ENCODE peak calls at places on chromosomes 11 and 22, in six cellular contexts. N is lower lobe of right lung, G is neuronal stem cell, Y is cardiac muscle cell, Q is tibial artery, D is thoracic aorta. W is an unnamed sample.

GRCh38 chr11:23924226-23924625 is 572.6 kb upstream of the LUZP2 start:
- DNase-seq in G (no peak), Y (no peak), Q (no peak), N (no peak), D (no peak), W (no peak)

GRCh38 chr11:17923213-17923612 is 89.6 kb downstream of the SERGEF start:
- DNase-seq in G (no peak), Q (no peak), Y (peak; percentile 68), N (no peak), D (no peak), W (peak; percentile 10)

GRCh38 chr22:36325163-36326031 is 62.4 kb downstream of the MYH9 start:
- DNase-seq in Q (peak; percentile 94), Y (peak; percentile 93), N (peak; percentile 87), G (no peak), D (peak; percentile 82), W (no peak)

GRCh38 chr11:35550374-35551036 is 25.1 kb upstream of the PAMR1 start:
- DNase-seq in Q (no peak), D (no peak), N (no peak), Y (no peak), G (no peak), W (no peak)

GRCh38 chr11:56509439-56509838 is 18.3 kb upstream of the OR5M8 start:
- DNase-seq in Y (no peak), D (no peak), Q (no peak), G (no peak), N (no peak), W (no peak)

GRCh38 chr11:11966354-11966741 is 42.1 kb downstream of the DKK3 start:
- DNase-seq in D (no peak), Y (no peak), G (no peak), Q (no peak), N (no peak), W (no peak)

GRCh38 chr11:17719028-17719939 is at the start of gene MYOD1:
- DNase-seq in D (no peak), Q (no peak), G (no peak), N (no peak), Y (no peak), W (no peak)

GRCh38 chr11:121687961-121688566 is 235.3 kb upstream of the SORL1-AS1 start:
- DNase-seq in G (no peak), D (no peak), Y (peak; percentile 70), N (no peak), Q (no peak), W (no peak)

GRCh38 chr11:131584694-131585592 is 214.5 kb downstream of the NTM start:
- DNase-seq in Y (peak; percentile 13), Q (no peak), N (no peak), D (no peak), G (no peak), W (peak; percentile 97)

GRCh38 chr11:125156346-125156745 is 8.2 kb upstream of the PKNOX2 start:
- DNase-seq in D (no peak), G (no peak), Y (no peak), N (no peak), Q (no peak), W (no peak)

GRCh38 chr22:46750861-46751260 is 11.6 kb upstream of the TBC1D22A start:
- DNase-seq in Q (no peak), D (no peak), N (no peak), G (no peak), Y (no peak), W (no peak)

GRCh38 chr11:30196400-30197206 is 34.2 kb upstream of the FSHB start:
- DNase-seq in D (no peak), Q (peak; percentile 67), N (peak; percentile 52), Y (peak; percentile 68), G (peak; percentile 69), W (peak; percentile 69)

GRCh38 chr11:61713464-61713863 is 33.3 kb downstream of the DAGLA start:
- DNase-seq in N (no peak), G (no peak), Q (no peak), D (no peak), Y (no peak), W (no peak)

GRCh38 chr22:45448431-45448830 is 34.9 kb downstream of the RIBC2 start:
- DNase-seq in G (no peak), Q (peak; percentile 96), Y (peak; percentile 79), N (no peak), D (no peak), W (no peak)

GRCh38 chr22:32308191-32308590 is 49.5 kb upstream of the RFPL3 start:
- DNase-seq in Q (no peak), G (no peak), Y (no peak), D (no peak), N (no peak), W (no peak)

GRCh38 chr22:32306561-32306960 is 51.1 kb upstream of the RFPL3 start:
- DNase-seq in Y (no peak), N (no peak), Q (no peak), D (no peak), G (no peak), W (no peak)

GRCh38 chr22:32307055-32307454 is 50.6 kb upstream of the RFPL3 start:
- DNase-seq in Q (no peak), D (no peak), Y (no peak), G (no peak), N (no peak), W (no peak)

GRCh38 chr22:32308934-32309333 is 48.7 kb upstream of the RFPL3 start:
- DNase-seq in D (no peak), N (no peak), Y (no peak), G (no peak), Q (no peak), W (no peak)

GRCh38 chr22:32307617-32308016 is 50.0 kb upstream of the RFPL3 start:
- DNase-seq in Q (no peak), N (no peak), Y (no peak), G (no peak), D (no peak), W (no peak)
- H3K27me3 ChIP-seq in Q (peaks cover 16% of the 10 kb centered on the region), N (peaks cover 3% of the 10 kb centered on the region), Y (no peaks in the 10 kb centered on the region), G (no peaks in the 10 kb centered on the region), D (no peaks in the 10 kb centered on the region), W (peaks cover 2% of the 10 kb centered on the region)

DNA sequence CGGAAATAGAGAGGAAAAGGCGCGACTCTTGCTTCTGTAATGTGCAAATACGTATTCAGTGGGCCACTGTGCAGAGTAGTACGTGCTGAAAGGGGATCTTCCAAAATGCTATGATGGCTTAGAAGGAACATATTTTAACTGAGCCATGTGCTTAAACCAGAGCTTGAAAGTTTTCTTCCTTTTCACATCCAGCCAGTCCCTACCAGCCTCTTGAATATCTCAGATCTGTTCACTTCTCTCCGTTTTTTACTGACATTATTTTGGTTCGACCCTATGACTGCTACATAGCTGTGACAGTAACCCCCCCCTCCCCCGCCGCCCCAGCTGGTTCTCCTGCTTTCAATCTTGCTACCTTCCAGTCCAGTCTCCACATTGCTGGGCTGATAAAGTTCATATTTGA is 550 bp downstream of the DDIAS start:
- DNase-seq in G (no peak), N (no peak), Q (no peak), D (no peak), Y (no peak), W (no peak)
- H3K27ac ChIP-seq in G (no peak overlapping the region), N (no peak overlapping the region), Q (no peak overlapping the region), D (no peak overlapping the region), Y (no peak overlapping the region), W (no peak overlapping the region)

GRCh38 chr11:134271978-134272377 is 4.2 kb upstream of the GLB1L3 start:
- DNase-seq in N (no peak), G (no peak), Q (no peak), Y (no peak), D (no peak), W (no peak)
- H3K27me3 ChIP-seq in N (peaks cover 68% of the 10 kb centered on the region), G (peaks cover 44% of the 10 kb centered on the region), Q (peaks cover 57% of the 10 kb centered on the region), Y (peaks cover 41% of the 10 kb centered on the region), D (peaks cover 3% of the 10 kb centered on the region), W (peaks cover 44% of the 10 kb centered on the region)

GRCh38 chr11:63802637-63803414 is 10.4 kb upstream of the SPINDOC start:
- DNase-seq in Y (peak; percentile 65), D (no peak), N (no peak), G (peak; percentile 57), Q (no peak), W (no peak)
- H3K27ac ChIP-seq in Y (no peak overlapping the region), D (no peak overlapping the region), N (no peak overlapping the region), G (peak overlapping the region; percentile 66), Q (no peak overlapping the region), W (no peak overlapping the region)

GRCh38 chr22:38941488-38941987 is 15.9 kb upstream of the APOBEC3A start:
- DNase-seq in Q (peak; percentile 63), N (peak; percentile 78), G (no peak), D (no peak), Y (no peak), W (no peak)

GRCh38 chr22:38938925-38939324 is 18.5 kb upstream of the APOBEC3A start:
- DNase-seq in Y (no peak), Q (peak; percentile 21), N (no peak), G (no peak), D (no peak), W (no peak)

GRCh38 chr22:38942702-38943101 is 14.7 kb upstream of the APOBEC3A start:
- DNase-seq in N (no peak), G (no peak), Y (no peak), Q (peak; percentile 58), D (no peak), W (no peak)

GRCh38 chr22:38943181-38943580 is 14.2 kb upstream of the APOBEC3A start:
- DNase-seq in Y (no peak), D (no peak), G (no peak), N (no peak), Q (peak; percentile 61), W (no peak)

DNA sequence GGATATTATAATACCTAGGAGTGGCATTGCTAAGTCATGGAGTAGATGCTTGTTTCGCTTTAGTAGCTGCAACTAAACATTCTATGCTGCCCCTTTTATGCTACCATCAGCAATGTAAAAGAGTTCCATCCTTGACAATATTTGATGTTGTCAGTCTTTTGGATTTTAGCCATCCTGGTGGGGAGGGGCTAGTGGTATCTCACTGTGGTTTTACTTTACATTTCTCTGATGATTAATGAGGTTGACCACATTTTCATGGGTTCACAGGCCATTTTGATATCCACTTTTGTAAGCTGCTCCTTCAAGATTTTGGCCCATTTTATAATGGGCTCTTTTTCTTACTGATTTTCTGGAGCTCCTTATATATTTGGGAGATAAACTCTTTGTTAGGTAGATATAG is 16.4 kb upstream of the APOBEC3A start:
- DNase-seq in Y (peak; percentile 16), N (no peak), Q (no peak), D (no peak), G (no peak), W (no peak)
- H3K27me3 ChIP-seq in Y (no peaks in the 10 kb centered on the region), N (peaks cover 6% of the 10 kb centered on the region), Q (peaks cover 26% of the 10 kb centered on the region), D (no peaks in the 10 kb centered on the region), G (no peaks in the 10 kb centered on the region), W (no peaks in the 10 kb centered on the region)

DNA sequence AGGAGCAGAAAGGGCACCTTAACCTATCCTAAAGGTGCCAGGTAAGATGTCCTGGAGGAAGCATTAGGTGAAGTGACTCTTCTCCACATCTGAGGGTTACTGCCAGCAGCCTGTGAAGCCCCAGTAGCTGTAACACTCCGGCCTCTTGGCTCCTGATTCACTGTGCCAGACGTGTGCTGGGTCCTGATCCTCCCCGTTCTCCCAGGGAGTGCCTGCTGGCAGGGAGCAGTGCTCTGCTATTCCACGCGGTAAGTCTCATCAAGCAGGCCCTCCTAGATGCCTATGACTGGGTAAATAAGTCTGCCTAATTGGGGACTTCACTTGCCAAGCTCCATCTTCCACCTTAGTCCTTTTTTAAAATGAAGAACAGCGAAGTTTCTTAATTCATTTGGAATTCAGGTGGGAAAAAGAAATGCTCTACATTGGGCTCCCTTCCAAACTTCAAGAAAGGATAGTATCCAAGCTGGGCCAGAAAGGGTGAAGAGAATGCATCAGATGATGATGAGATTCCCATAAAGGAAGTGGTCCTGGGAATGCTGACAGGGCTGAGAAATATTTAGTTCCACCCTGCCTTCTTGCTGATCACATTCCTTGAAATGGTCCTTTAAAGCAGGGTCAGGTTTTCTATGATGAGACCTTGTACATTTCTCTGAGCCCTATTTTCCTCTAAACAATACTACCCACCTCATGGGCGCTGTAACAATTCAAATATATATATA is 188.0 kb downstream of the MAML2 start:
- DNase-seq in N (no peak), Q (peak; percentile 71), D (no peak), Y (peak; percentile 64), G (no peak), W (no peak)
- H3K27ac ChIP-seq in N (peak overlapping the region; percentile 79), Q (peak overlapping the region; percentile 73), D (peak overlapping the region; percentile 54), Y (no peak overlapping the region), G (no peak overlapping the region), W (peak overlapping the region; percentile 50)